ENCODE peak calls at places on chromosome 9, in five cellular contexts. N is spleen; S is A673; M is cardiac fibroblast; Y is CD4-positive, alpha-beta T cell. Z is an unnamed sample.

GRCh38 chr9:72427801-72428200 is 62.8 kb upstream of the ZFAND5 start:
- DNase-seq in Y (no peak), N (no peak), M (peak), S (no peak), Z (no peak)

GRCh38 chr9:15211160-15211993 is 95.6 kb downstream of the TTC39B start:
- DNase-seq in S (peak), Y (peak), N (no peak), M (peak), Z (peak)

GRCh38 chr9:134295746-134296250 is 30.5 kb upstream of the RXRA start:
- DNase-seq in N (peak), Y (no peak), M (no peak), S (no peak), Z (no peak)

GRCh38 chr9:128249914-128250838 is 25.6 kb downstream of the GOLGA2 start:
- DNase-seq in M (peak), Y (peak), S (peak), N (peak), Z (peak)

GRCh38 chr9:95268681-95269080 is 48.8 kb downstream of the FANCC start:
- DNase-seq in N (no peak), Y (no peak), M (peak), S (peak), Z (no peak)

GRCh38 chr9:105299190-105299854 is 54.9 kb downstream of the SLC44A1 start:
- DNase-seq in N (no peak), M (peak), S (no peak), Y (no peak), Z (peak)

GRCh38 chr9:136467766-136468165 is 15.1 kb downstream of the SEC16A start:
- DNase-seq in Y (no peak), M (no peak), S (no peak), N (no peak), Z (no peak)

GRCh38 chr9:136464241-136464640 is 18.6 kb downstream of the SEC16A start:
- DNase-seq in M (no peak), S (no peak), Y (no peak), N (no peak), Z (no peak)

GRCh38 chr9:82382887-82383616 is 394.5 kb downstream of the SPATA31D1 start:
- DNase-seq in Y (no peak), N (no peak), S (peak), M (no peak), Z (no peak)

GRCh38 chr9:127172066-127172707 is 49.8 kb upstream of the ANGPTL2 start:
- DNase-seq in N (peak), M (no peak), S (no peak), Y (no peak), Z (no peak)